ENCODE peak calls at places on chromosome 20, in ten cellular contexts. C is EL; Y is fibroblast of lung; P is naive thymus-derived CD8-positive, alpha-beta T cell; Z is HEK293T; S is HCT116; M is HuH-7; F is activated CD8-positive, alpha-beta T cell treated with anti-CD3 and anti-CD28 coated beads for 36 hours; J is NCI-H774; V is posterior vena cava. R is an unnamed sample.

GRCh38 chr20:48126227-48126740 is 341.0 kb upstream of the SULF2 start:
- DNase-seq in F (no peak), V (no peak), P (no peak), M (no peak), Z (no peak), J (no peak), S (no peak), C (no peak), Y (no peak), R (no peak)

GRCh38 chr20:46118481-46119020 is 437 bp downstream of the CD40 start:
- DNase-seq in J (no peak), M (no peak), Z (no peak), P (peak), C (peak), Y (no peak), S (no peak), F (peak), V (peak), R (no peak)

GRCh38 chr20:5148581-5148980 is 21.8 kb downstream of the CDS2 start:
- DNase-seq in P (no peak), C (no peak), J (no peak), V (no peak), Y (no peak), Z (no peak), S (no peak), F (no peak), M (no peak), R (no peak)

GRCh38 chr20:56440346-56441007 is 27.9 kb upstream of the RTF2 start:
- DNase-seq in Y (no peak), F (peak), S (no peak), P (peak), V (no peak), Z (no peak), M (no peak), C (peak), J (no peak), R (no peak)

GRCh38 chr20:25632940-25633790 is 9.4 kb upstream of the NANP start:
- DNase-seq in M (no peak), Y (no peak), S (no peak), F (no peak), J (no peak), C (peak), Z (no peak), V (no peak), P (no peak), R (no peak)

GRCh38 chr20:21809961-21810523 is 104.6 kb downstream of the PAX1 start:
- DNase-seq in F (no peak), S (no peak), C (no peak), Y (no peak), J (no peak), M (no peak), V (no peak), Z (no peak), P (no peak), R (no peak)

GRCh38 chr20:33731693-33732165 is at the start of gene ZNF341:
- DNase-seq in Z (peak), M (peak), F (peak), J (peak), S (peak), Y (no peak), P (peak), C (peak), V (peak), R (peak)

GRCh38 chr20:3248167-3248992 is 9.4 kb upstream of the SLC4A11 start:
- DNase-seq in M (no peak), S (no peak), C (peak), Y (peak), V (peak), Z (no peak), J (no peak), P (no peak), F (peak), R (no peak)

R was measured in LNCaP clone FGC.